ENCODE peak calls at places on chromosomes 16 and 17, in four cellular contexts. A is lower leg skin, T is HCT116, W is prostate gland. Z is an unnamed sample.

GRCh38 chr16:50751528-50751927 is 9.6 kb downstream of the CYLD start:
- DNase-seq in W (no peak), A (no peak), T (no peak), Z (no peak)

GRCh38 chr17:9274119-9274445 is 252.8 kb downstream of the NTN1 start:
- DNase-seq in T (no peak), A (no peak), W (no peak), Z (no peak)

GRCh38 chr17:62587554-62587953 is 39.9 kb upstream of the MRC2 start:
- DNase-seq in T (no peak), W (no peak), A (no peak), Z (no peak)

GRCh38 chr17:19706791-19707727 is 9.3 kb downstream of the SLC47A2 start:
- DNase-seq in A (no peak), T (no peak), W (peak; percentile 83), Z (no peak)

GRCh38 chr17:42527932-42528331 is 8.1 kb upstream of the NAGLU start:
- DNase-seq in T (no peak), A (no peak), W (no peak), Z (no peak)

GRCh38 chr17:13429201-13429600 is 172.5 kb downstream of the HS3ST3A1 start:
- DNase-seq in A (no peak), T (no peak), W (no peak), Z (no peak)

GRCh38 chr16:55444754-55445485 is 34.1 kb upstream of the MMP2 start:
- DNase-seq in W (no peak), A (peak; percentile 52), T (no peak), Z (no peak)

GRCh38 chr17:8905256-8905778 is 37.8 kb upstream of the PIK3R6 start:
- DNase-seq in W (no peak), T (no peak), A (no peak), Z (no peak)

GRCh38 chr17:181213-182163 is at the start of gene DOC2B:
- DNase-seq in A (no peak), T (peak; percentile 40), W (peak; percentile 19), Z (no peak)

GRCh38 chr16:89823087-89823823 is 5.0 kb upstream of the SPIRE2 start:
- DNase-seq in W (no peak), T (no peak), A (no peak), Z (no peak)

GRCh38 chr17:17935321-17936271 is 36.6 kb downstream of the TOM1L2 start:
- DNase-seq in W (no peak), A (peak; percentile 72), T (no peak), Z (no peak)

GRCh38 chr17:77182205-77182604 is 41.4 kb downstream of the SEC14L1 start:
- DNase-seq in A (no peak), W (no peak), T (no peak), Z (no peak)

GRCh38 chr17:77178586-77178985 is 37.8 kb downstream of the SEC14L1 start:
- DNase-seq in W (peak; percentile 33), A (no peak), T (no peak), Z (no peak)

GRCh38 chr17:77178050-77178449 is 37.3 kb downstream of the SEC14L1 start:
- DNase-seq in W (no peak), A (no peak), T (no peak), Z (no peak)

GRCh38 chr17:77182773-77183172 is 42.0 kb downstream of the SEC14L1 start:
- DNase-seq in T (no peak), A (no peak), W (no peak), Z (no peak)

GRCh38 chr17:77180503-77181330 is 39.9 kb downstream of the SEC14L1 start:
- DNase-seq in A (no peak), W (no peak), T (no peak), Z (no peak)
- H3K4me3 ChIP-seq in A (no peak overlapping the region), W (no peak overlapping the region), T (no peak overlapping the region), Z (no peak overlapping the region)

DNA sequence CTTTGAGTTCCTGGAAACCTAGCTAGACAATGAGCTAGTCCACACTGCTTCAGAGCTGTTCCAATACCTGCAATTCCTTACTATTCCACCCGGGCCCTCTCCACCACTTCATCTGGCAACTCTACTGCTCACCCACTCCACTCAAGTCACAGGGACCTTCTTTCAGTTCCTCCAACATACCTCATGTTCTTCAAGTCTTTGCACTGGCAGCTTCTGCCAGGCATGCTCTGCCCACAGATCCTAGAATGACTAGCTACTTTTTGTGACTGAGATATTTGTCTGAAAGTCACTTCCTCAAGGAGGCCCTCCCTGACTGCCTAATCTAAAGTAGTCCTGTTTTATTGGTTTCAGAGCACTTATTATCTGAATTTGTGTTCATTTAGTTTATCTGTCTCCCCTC is 86.4 kb downstream of the TEX14 start:
- DNase-seq in W (no peak), A (no peak), T (no peak), Z (no peak)
- TF ChIP-seq CTCF in W (no peak), A (no peak), T (no peak), Z (no peak)

GRCh38 chr17:30589431-30589830 is 112.2 kb downstream of the GOSR1 start:
- DNase-seq in T (no peak), W (no peak), A (no peak), Z (no peak)

GRCh38 chr17:30597776-30598288 is 120.6 kb downstream of the GOSR1 start:
- DNase-seq in A (no peak), W (no peak), T (no peak), Z (no peak)

GRCh38 chr17:30599424-30600061 is 122.3 kb downstream of the GOSR1 start:
- DNase-seq in W (no peak), T (no peak), A (no peak), Z (peak; percentile 74)

GRCh38 chr17:30590086-30590485 is 112.9 kb downstream of the GOSR1 start:
- DNase-seq in T (no peak), A (no peak), W (no peak), Z (no peak)

DNA sequence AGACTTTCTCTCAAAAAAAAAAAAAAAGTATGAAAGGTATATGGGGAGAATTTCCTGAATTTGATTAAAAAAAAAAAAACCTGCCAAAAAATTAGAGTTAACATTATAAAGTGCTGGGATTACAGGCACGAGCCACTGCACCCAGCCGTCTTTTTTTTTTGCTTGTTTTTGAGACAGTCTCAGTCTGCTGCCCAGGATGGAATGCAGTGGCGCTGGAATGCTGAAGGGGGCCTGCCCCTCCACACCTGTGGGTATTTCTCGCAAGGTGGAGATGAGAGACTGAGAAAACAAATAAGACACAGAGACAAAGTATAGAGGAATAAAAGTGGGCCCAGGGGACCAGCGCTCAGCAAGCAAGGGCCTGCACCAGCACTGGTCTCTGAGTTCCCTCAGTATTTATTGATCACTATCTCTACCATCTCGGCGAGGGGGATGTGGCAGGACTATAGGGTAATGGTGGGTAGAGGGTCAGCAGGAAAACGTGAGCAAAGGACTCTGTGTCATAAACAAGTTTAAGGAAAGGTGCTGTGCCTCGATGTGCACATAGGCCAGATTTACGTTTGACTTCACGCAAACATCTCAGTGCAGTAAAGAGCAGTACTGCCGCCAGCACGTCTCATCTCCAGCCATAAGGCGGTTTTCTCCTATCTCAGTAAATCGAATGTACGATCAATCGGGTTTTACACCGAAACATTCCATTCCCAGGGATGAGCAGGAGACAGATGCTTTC is 117.2 kb downstream of the GOSR1 start:
- DNase-seq in T (no peak), A (no peak), W (no peak), Z (no peak)
- H3K4me3 ChIP-seq in T (no peak overlapping the region), A (no peak overlapping the region), W (no peak overlapping the region), Z (no peak overlapping the region)

GRCh38 chr16:66226762-66227161 is 139.7 kb upstream of the CDH5 start:
- DNase-seq in W (no peak), T (no peak), A (no peak), Z (no peak)
- TF ChIP-seq CTCF in W (no peak), T (no peak), A (no peak), Z (no peak)

GRCh38 chr17:65131946-65132345 is 5.2 kb upstream of the RGS9 start:
- DNase-seq in T (no peak), W (no peak), A (no peak), Z (no peak)

GRCh38 chr17:65130829-65131228 is 6.3 kb upstream of the RGS9 start:
- DNase-seq in A (no peak), W (no peak), T (no peak), Z (no peak)

GRCh38 chr17:65131244-65131643 is 5.9 kb upstream of the RGS9 start:
- DNase-seq in W (no peak), A (no peak), T (no peak), Z (no peak)

GRCh38 chr17:65137076-65137935 is at the start of gene RGS9:
- DNase-seq in T (peak; percentile 84), A (peak; percentile 69), W (peak; percentile 80), Z (peak; percentile 15)

DNA sequence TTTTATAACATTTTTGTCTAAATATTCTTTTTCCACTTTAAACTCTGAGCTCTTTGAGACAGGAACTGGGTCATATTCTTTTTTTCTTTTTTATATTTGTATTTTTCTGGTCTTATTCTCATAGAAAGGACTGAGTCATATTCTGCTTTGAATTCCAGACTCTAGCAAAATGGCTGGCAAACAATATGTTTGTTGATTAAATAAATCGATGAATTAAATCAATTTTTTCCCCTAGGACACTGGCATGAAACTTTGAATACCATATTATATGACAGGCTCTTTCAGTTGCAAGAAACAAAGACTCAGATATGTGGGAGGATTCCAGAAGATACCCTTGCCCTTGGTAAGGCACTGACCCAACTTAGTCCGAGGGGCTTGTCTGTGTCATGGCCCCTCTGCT is 3.1 kb upstream of the RGS9 start:
- DNase-seq in A (no peak), W (no peak), T (no peak), Z (no peak)
- H3K4me3 ChIP-seq in A (no peak overlapping the region), W (no peak overlapping the region), T (no peak overlapping the region), Z (no peak overlapping the region)

DNA sequence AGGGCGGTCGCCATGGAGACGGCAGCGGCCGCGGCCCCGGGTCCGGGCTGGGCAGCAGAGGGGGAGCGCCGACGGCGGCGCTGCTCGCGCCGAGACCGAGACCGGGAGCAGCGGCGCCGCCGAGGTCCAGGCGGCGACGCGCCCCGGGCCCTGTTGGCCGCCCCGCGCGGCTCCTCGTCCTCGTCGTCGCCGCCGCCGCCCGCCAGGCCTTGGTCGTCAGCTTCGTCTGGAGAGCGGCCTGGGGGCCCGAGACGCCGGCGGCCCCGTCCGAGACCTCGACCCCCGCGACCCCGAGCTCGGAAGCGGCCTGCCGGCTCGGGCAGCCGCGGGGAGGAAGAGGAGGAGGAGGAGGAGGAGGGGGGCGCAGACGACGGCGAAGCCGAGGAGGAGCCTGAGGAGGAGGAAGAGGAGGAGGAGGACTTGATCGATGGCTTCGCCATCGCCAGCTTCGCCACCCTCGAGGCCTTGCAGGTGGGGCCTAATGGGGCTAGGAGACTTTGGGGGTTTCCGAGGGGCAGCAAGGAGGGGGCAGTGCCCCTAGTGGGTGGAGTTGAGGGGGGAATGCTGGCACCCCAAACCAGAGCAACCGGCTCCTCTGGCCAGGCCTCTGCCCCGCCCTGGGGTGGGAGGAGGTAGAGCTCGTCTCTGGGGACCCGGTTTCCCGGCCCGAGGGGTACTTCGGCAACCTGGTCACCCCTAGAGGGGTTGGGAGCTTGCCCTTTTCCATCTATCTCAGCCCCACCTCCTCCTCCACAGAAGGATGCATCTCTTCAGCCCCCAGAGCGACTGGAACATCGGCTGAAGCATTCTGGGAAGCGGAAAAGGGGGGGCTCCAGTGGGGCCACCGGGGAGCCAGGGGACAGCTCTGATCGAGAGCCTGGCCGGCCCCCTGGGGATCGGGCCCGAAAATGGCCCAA is 1.5 kb downstream of the FBRS start:
- DNase-seq in A (peak; percentile 45), W (peak; percentile 49), T (no peak), Z (no peak)
- TF ChIP-seq CTCF in A (no peak), W (peak; percentile 31), T (no peak), Z (no peak)